ENCODE peak calls at places on chromosomes 3 and 15, in five cellular contexts. D is ovary; I is prostate gland; Q is CD8-positive, alpha-beta memory T cell; M is neuronal stem cell. W is an unnamed sample.

GRCh38 chr3:4313606-4314308 is 10.6 kb downstream of the SETMAR start:
- DNase-seq in Q (no peak), I (no peak), D (no peak), M (no peak), W (no peak)

GRCh38 chr3:169879013-169879412 is 9.3 kb upstream of the LRRC31 start:
- DNase-seq in D (no peak), M (no peak), I (no peak), Q (no peak), W (no peak)

GRCh38 chr15:35958021-35958420 is 412.1 kb upstream of the DPH6 start:
- DNase-seq in M (no peak), Q (no peak), D (no peak), I (no peak), W (no peak)

GRCh38 chr15:71129660-71130059 is 14.4 kb downstream of the THSD4 start:
- DNase-seq in I (no peak), Q (no peak), D (no peak), M (no peak), W (no peak)

GRCh38 chr3:45176912-45177311 is 30.7 kb upstream of the CDCP1 start:
- DNase-seq in D (no peak), M (no peak), Q (no peak), I (no peak), W (no peak)

GRCh38 chr3:177680442-177680821 is 483.1 kb upstream of the TBL1XR1 start:
- DNase-seq in I (no peak), D (no peak), Q (no peak), M (no peak), W (no peak)

GRCh38 chr15:81261172-81261808 is 62.7 kb downstream of the STARD5 start:
- DNase-seq in M (no peak), Q (no peak), I (no peak), D (no peak), W (no peak)

GRCh38 chr3:138389841-138390581 is 41.6 kb downstream of the MRAS start:
- DNase-seq in M (no peak), Q (no peak), I (no peak), D (peak; percentile 61), W (no peak)

GRCh38 chr15:85583404-85584390 is 203.3 kb downstream of the AKAP13 start:
- DNase-seq in I (no peak), Q (peak; percentile 12), D (peak; percentile 25), M (peak; percentile 21), W (no peak)

GRCh38 chr3:124935794-124936542 is 1.4 kb upstream of the MUC13 start:
- DNase-seq in I (no peak), D (no peak), M (no peak), Q (no peak), W (no peak)

GRCh38 chr15:95624616-95625361 is 705.7 kb upstream of the NR2F2 start:
- DNase-seq in D (no peak), M (no peak), Q (no peak), I (no peak), W (no peak)
- H3K4me1 ChIP-seq in D (no peaks in the 10 kb centered on the region), M (peaks cover 19% of the 10 kb centered on the region), Q (peaks cover 7% of the 10 kb centered on the region), I (no peaks in the 10 kb centered on the region), W (no peaks in the 10 kb centered on the region)

DNA sequence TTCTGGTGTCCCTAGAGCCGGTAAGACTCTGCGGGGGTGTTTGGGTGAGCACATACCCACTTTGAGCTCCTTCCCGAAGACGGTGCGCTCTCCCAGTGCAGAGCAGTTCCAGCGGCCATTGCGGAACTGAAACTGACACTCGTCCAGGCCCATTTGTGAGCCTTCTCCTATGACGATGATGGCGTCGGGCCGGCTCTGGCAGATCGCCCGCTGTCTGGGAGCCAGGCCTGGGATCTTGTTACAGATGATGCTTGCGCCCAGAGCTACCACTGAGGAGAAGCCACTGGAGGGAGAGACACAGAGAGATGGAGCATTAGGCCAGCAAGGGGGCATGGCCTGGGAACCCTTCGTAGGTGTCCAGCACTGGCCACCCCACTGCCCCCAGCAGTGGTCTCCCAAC is 5.0 kb downstream of the WNT7A start:
- DNase-seq in Q (no peak), D (no peak), M (no peak), I (no peak), W (no peak)
- H3K27me3 ChIP-seq in Q (no peaks in the 10 kb centered on the region), D (no peaks in the 10 kb centered on the region), M (peaks cover 66% of the 10 kb centered on the region), I (no peaks in the 10 kb centered on the region), W (peaks cover 70% of the 10 kb centered on the region)

DNA sequence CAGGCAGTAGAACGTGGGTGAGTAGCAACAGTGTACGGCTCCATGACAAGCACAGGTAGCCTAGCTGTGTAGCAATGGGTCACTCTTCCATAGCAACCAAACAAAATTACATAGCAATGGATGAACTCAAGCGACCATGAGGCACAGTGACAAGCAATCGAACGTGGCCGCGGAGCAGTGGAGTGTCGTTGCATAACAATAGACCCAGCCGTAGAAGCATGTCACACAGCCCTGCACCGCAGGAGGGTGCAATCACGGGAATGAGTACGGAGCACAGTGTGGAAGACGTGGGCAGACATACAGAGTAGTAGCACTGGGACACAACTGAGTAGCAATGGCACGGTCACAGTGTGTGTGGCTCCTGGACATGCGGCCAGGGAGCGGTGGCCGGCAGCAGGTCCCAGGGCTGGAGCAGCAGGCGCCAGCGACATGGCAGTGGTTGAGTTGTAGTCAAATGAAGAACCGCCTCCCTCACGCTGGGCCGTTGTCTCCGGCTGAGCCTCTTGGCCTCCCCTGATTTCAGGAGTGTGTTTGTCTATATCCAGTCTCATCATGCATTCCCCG is 64.0 kb downstream of the CCDC33 start:
- DNase-seq in M (no peak), Q (no peak), D (no peak), I (no peak), W (no peak)
- H3K4me1 ChIP-seq in M (peaks cover 40% of the 10 kb centered on the region), Q (no peaks in the 10 kb centered on the region), D (peaks cover 3% of the 10 kb centered on the region), I (no peaks in the 10 kb centered on the region), W (no peaks in the 10 kb centered on the region)

DNA sequence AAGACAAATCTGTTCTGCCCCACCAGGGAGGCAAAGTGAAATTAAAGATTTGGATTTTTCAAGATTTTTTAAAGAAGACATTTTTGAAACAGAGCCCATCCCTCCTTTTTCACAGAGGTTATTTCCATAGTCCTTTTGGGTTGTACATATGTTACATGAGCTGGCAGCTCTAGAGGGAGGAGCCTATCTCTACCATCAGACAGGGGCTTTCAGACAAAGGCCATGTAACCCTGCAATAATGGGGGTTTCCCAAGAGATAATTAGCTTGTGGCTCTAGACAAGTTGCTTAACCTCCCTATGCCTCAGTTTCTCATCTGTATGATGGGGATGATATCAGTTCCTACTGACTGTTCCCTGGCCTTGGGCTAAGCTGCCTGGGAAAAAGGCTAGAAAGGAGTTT is 8.0 kb upstream of the TBC1D21 start:
- DNase-seq in Q (no peak), D (no peak), I (no peak), M (no peak), W (no peak)
- H3K27me3 ChIP-seq in Q (no peaks in the 10 kb centered on the region), D (no peaks in the 10 kb centered on the region), I (no peaks in the 10 kb centered on the region), M (no peaks in the 10 kb centered on the region), W (peaks cover 1% of the 10 kb centered on the region)